ENCODE peak calls at places on chromosomes 6 and 20, in four cellular contexts. G, Y, J and E are unnamed samples.

GRCh38 chr6:113495521-113495920 is 361.6 kb upstream of the MARCKS start:
- DNase-seq in G (no peak), Y (no peak), J (no peak), E (no peak)

GRCh38 chr6:89934685-89935366 is 40.6 kb downstream of the GJA10 start:
- DNase-seq in G (no peak), Y (peak), J (no peak), E (no peak)

GRCh38 chr6:169805242-169805838 is 53.9 kb downstream of the ERMARD start:
- DNase-seq in G (no peak), Y (no peak), J (no peak), E (no peak)

GRCh38 chr20:37574199-37574890 is 46.7 kb upstream of the BLCAP start:
- DNase-seq in G (no peak), Y (no peak), J (no peak), E (no peak)

GRCh38 chr6:37536462-37537225 is 37.0 kb upstream of the CCDC167 start:
- DNase-seq in G (no peak), Y (no peak), J (no peak), E (no peak)

GRCh38 chr6:16137451-16137801 is 8.5 kb downstream of the MYLIP start:
- DNase-seq in G (no peak), Y (no peak), J (no peak), E (no peak)

GRCh38 chr6:124882580-124883393 is 79.5 kb upstream of the RNF217 start:
- DNase-seq in G (no peak), Y (no peak), J (no peak), E (no peak)

GRCh38 chr6:112938656-112939055 is 591.5 kb downstream of the RFPL4B start:
- DNase-seq in G (no peak), Y (no peak), J (no peak), E (no peak)

GRCh38 chr6:161536141-161536735 is 262.4 kb upstream of the AGPAT4 start:
- DNase-seq in G (no peak), Y (no peak), J (no peak), E (no peak)

GRCh38 chr20:11158146-11158545 is 484.3 kb upstream of the JAG1 start:
- DNase-seq in G (no peak), Y (no peak), J (no peak), E (no peak)

GRCh38 chr6:98212468-98212867 is 621.9 kb upstream of the POU3F2 start:
- DNase-seq in G (no peak), Y (no peak), J (no peak), E (no peak)

GRCh38 chr6:37966801-37967200 is 147.3 kb downstream of the ZFAND3 start:
- DNase-seq in G (no peak), Y (no peak), J (no peak), E (no peak)

GRCh38 chr20:9610665-9611064 is 96.3 kb downstream of the LAMP5 start:
- DNase-seq in G (no peak), Y (no peak), J (no peak), E (no peak)

GRCh38 chr6:33794910-33795615 is 6.1 kb upstream of the LEMD2 start:
- DNase-seq in G (peak), Y (no peak), J (no peak), E (peak)

GRCh38 chr6:39298061-39298460 is 16.2 kb downstream of the KCNK17 start:
- DNase-seq in G (no peak), Y (no peak), J (no peak), E (peak)

GRCh38 chr6:39296745-39297640 is 17.2 kb downstream of the KCNK17 start:
- DNase-seq in G (no peak), Y (no peak), J (no peak), E (no peak)

GRCh38 chr6:39294133-39294532 is 20.1 kb downstream of the KCNK17 start:
- DNase-seq in G (no peak), Y (no peak), J (no peak), E (no peak)

GRCh38 chr6:39294899-39295298 is 19.3 kb downstream of the KCNK17 start:
- DNase-seq in G (no peak), Y (no peak), J (no peak), E (no peak)

DNA sequence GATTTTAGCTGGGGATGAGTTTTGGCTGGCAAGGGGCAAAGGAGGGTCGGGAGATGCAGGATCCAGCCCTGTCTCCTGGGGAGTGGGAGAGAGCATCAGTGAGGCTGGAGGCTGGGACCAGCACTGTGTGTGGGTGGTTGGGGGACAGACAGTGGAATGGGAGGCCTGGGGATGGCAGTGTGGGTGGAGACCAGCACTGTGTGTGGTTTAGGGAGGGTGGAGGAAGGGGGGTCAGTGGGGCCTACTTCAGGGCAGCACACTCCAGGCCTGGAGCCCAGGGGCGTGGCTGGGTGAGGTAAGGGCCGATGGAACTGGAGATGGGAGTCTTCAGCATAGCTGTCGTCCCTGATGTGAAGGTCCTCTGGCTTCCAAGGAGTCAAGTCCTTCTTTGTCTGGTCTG is 18.7 kb downstream of the KCNK17 start:
- DNase-seq in G (no peak), Y (peak), J (no peak), E (no peak)
- TF ChIP-seq CHD4 in G (no peak), Y (no peak), J (no peak), E (no peak)

DNA sequence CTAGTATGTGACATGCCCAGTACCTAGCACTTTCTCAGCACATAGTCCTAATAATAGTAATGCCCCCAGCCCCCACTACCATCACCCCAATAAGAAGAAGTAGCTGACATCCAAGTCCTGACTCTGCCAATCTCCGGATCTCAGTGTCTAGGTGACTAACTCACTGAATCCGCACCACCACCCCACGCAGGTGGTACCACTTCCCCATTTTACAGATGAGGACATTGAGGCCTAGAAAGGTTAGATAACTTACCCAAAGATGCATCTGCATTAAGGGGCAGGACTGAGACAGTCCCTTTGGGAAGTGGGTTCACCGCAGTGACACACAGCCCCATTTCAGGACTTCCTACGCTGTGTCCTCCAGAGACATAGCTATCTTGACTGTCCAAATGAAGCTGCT is 241.2 kb downstream of the TFAP2C start:
- DNase-seq in G (no peak), Y (no peak), J (no peak), E (no peak)
- TF ChIP-seq CHD4 in G (no peak), Y (no peak), J (no peak), E (no peak)

DNA sequence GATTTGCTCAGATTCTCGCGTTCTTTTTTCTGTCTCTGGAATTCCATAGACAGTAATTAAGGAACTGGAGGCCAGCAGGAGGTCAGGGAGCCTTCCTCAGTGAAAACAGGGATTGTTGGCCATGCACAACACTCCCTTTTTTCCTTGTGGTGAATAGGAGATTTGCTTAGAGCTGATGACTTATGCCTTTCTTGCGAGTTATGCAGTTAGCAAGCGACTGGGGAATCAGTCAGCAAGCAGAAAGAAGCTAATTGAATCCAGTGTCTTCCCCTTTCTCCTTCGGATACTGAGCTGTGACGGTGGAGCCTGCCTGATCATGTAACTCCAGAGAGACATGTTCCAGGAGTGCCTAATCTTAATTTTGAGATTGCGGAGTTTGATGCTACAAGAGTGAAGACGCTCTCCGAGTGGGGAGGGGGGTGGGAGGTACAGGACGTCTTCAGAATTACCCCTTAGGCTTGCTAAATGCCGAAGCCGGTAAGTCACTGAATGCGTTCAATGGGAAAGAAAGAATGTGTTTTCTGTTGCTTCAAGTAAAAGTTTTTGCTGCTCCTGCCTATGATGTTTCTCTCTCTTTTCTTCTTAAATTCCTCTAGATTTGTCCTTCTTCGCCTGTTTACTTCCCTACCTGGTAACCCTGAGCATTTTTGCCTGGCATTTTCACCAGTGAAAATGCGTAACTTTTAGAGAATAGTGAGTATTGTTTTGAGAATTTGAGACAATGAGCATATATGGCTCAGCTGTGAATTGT is 165.9 kb downstream of the SASH1 start:
- DNase-seq in G (no peak), Y (no peak), J (no peak), E (no peak)
- TF ChIP-seq CHD4 in G (no peak), Y (no peak), J (no peak), E (no peak)

GRCh38 chr6:5214570-5215052 is 46.1 kb downstream of the LYRM4 start:
- DNase-seq in G (no peak), Y (peak), J (no peak), E (peak)
- TF ChIP-seq CHD4 in G (no peak), Y (no peak), J (no peak), E (no peak)

GRCh38 chr6:3222506-3223038 is 4.9 kb downstream of the TUBB2B start:
- DNase-seq in G (no peak), Y (no peak), J (no peak), E (no peak)
- TF ChIP-seq CHD4 in G (no peak), Y (no peak), J (no peak), E (no peak)

GRCh38 chr6:76422814-76423213 is 350.4 kb upstream of the IMPG1 start:
- DNase-seq in G (no peak), Y (no peak), J (no peak), E (no peak)

GRCh38 chr6:76416821-76417605 is 344.6 kb upstream of the IMPG1 start:
- DNase-seq in G (no peak), Y (no peak), J (no peak), E (no peak)

GRCh38 chr6:76418657-76419217 is 346.3 kb upstream of the IMPG1 start:
- DNase-seq in G (no peak), Y (no peak), J (no peak), E (no peak)

DNA sequence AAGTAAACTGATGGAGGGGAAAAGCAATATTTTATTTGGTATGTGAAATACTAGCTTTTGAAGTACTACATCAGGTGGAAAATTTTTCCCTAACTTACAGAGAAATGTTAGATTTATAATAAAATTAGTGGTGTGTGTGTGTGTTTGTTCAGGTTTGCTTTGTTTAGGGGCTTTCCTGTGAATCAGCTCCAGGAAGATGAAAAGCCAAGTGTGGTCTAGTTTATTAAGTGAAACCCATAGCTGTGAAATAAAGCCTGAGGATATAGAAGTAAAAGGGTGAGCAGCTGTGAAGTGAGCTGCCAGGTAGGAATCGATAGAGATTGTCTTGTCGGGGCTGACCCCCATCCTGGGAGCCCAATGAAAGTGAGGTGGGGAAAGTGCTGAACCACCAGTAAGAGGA is 347.6 kb upstream of the IMPG1 start:
- DNase-seq in G (no peak), Y (no peak), J (no peak), E (no peak)
- TF ChIP-seq CHD4 in G (no peak), Y (no peak), J (no peak), E (no peak)

DNA sequence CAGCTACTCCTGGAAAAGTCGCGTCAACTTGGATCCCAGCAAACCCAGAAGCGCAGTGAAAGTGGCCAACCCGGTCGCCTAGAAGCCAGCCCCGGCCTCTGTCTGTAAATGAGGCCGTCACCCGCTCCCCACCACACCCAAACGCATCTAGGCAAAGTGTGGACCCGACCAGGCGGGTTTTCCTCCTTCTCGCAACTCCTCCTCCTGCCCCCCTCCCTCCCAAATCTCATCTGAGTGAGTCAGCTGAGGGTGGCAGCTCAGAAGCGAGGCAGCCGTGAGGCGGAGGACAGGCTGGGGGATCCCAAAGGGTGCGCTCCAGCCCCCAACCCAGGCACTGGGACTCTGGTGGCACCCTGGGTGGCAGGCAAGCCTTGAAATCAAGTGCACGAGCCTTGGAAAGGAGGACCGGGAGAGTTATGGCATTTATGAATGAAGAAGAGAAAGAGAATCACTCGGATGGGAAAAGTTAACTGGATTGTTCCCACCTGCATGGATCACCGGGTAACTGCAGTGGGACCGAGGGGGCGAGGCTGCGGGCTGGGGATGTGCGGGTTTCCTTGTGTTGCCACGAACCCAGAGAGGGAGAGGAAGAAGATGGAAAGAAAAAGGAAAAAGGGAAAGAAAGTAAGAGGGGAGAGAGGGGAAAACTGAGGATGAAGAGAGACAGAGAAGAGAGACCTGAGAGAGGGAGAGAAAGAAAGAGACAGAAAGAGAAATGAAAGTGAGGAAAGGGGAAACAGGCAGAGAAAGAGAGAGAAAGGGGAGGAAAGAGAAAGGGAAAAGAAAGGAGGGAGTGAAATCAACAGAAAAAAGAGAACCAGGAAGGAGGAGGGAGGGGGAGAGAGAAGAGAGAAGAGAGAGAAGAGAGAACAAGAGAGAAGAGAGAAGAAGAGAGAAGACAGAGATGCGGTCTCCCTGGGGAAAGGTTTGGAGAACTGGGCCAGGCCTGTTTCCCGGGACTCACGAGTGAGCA is at the start of gene APCDD1L:
- DNase-seq in G (no peak), Y (peak), J (no peak), E (no peak)
- TF ChIP-seq CHD4 in G (no peak), Y (no peak), J (no peak), E (no peak)

GRCh38 chr6:136365781-136366354 is 76.2 kb upstream of the BCLAF1 start:
- DNase-seq in G (no peak), Y (no peak), J (no peak), E (no peak)
- TF ChIP-seq CHD4 in G (no peak), Y (no peak), J (no peak), E (no peak)

DNA sequence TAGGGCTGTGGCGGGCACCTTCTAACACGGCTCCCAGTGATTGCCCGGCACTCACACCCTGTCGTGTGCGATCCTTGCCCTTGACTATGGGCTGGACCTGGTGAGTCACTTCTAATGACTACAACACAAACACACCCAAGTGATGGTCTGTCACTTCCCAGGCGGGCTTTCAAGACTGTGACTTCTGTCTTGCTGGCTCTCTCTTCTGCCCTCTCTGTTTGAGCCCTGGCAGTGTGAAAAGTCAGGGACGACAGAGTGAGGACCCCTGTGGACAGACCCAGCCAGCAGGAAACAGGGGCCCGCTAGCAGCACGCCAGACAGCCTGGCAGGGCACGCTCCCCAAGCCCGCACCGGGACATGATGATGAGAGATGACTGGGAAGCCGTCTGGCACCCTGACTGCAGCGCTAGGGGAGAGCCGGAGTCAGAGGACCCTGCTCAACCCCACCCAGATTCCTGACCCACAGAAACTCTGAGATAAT is 43.0 kb downstream of the KIF16B start:
- DNase-seq in G (peak), Y (no peak), J (no peak), E (peak)
- TF ChIP-seq CHD4 in G (no peak), Y (no peak), J (no peak), E (no peak)